ENCODE peak calls at places on chromosome 5, in ten cellular contexts. One of them, this sample, is unnamed.

GRCh38 chr5:149166128-149166527 is 24.8 kb downstream of the ABLIM3 start:
- DNase-seq in testis: no peak
- DNase-seq in sigmoid colon: no peak
- DNase-seq in Peyer's patch: no peak
- DNase-seq in tibial nerve: no peak
- DNase-seq in adrenal gland: no peak
- DNase-seq in heart left ventricle: no peak
- DNase-seq in A549: no peak
- DNase-seq in HepG2: no peak
- DNase-seq in gastrocnemius medialis: no peak
- DNase-seq in this sample: no peak

GRCh38 chr5:180021900-180022299 is 49.7 kb downstream of the RNF130 start:
- DNase-seq in testis: no peak
- DNase-seq in sigmoid colon: no peak
- DNase-seq in Peyer's patch: no peak
- DNase-seq in tibial nerve: no peak
- DNase-seq in adrenal gland: no peak
- DNase-seq in heart left ventricle: no peak
- DNase-seq in A549: no peak
- DNase-seq in HepG2: no peak
- DNase-seq in gastrocnemius medialis: no peak
- DNase-seq in this sample: no peak

GRCh38 chr5:104247260-104247659 is 684.7 kb upstream of the NUDT12 start:
- DNase-seq in testis: no peak
- DNase-seq in sigmoid colon: no peak
- DNase-seq in Peyer's patch: no peak
- DNase-seq in tibial nerve: no peak
- DNase-seq in adrenal gland: no peak
- DNase-seq in heart left ventricle: no peak
- DNase-seq in A549: no peak
- DNase-seq in HepG2: no peak
- DNase-seq in gastrocnemius medialis: no peak
- DNase-seq in this sample: peak; percentile 66

GRCh38 chr5:180637962-180638680 is 11.3 kb downstream of the FLT4 start:
- DNase-seq in testis: no peak
- DNase-seq in sigmoid colon: peak; percentile 56
- DNase-seq in Peyer's patch: peak; percentile 29
- DNase-seq in tibial nerve: no peak
- DNase-seq in adrenal gland: peak; percentile 9
- DNase-seq in heart left ventricle: no peak
- DNase-seq in A549: no peak
- DNase-seq in HepG2: no peak
- DNase-seq in gastrocnemius medialis: no peak
- DNase-seq in this sample: no peak

GRCh38 chr5:55694152-55694830 is 17.8 kb downstream of the SLC38A9 start:
- DNase-seq in testis: no peak
- DNase-seq in sigmoid colon: no peak
- DNase-seq in Peyer's patch: no peak
- DNase-seq in tibial nerve: no peak
- DNase-seq in adrenal gland: no peak
- DNase-seq in heart left ventricle: no peak
- DNase-seq in A549: no peak
- DNase-seq in HepG2: peak; percentile 34
- DNase-seq in gastrocnemius medialis: no peak
- DNase-seq in this sample: peak; percentile 16

GRCh38 chr5:162289489-162289888 is 221.9 kb downstream of the GABRG2 start:
- DNase-seq in testis: no peak
- DNase-seq in sigmoid colon: no peak
- DNase-seq in Peyer's patch: no peak
- DNase-seq in tibial nerve: no peak
- DNase-seq in adrenal gland: no peak
- DNase-seq in heart left ventricle: no peak
- DNase-seq in A549: no peak
- DNase-seq in HepG2: no peak
- DNase-seq in gastrocnemius medialis: no peak
- DNase-seq in this sample: no peak

GRCh38 chr5:119187776-119188529 is 117.1 kb downstream of the DMXL1 start:
- DNase-seq in testis: no peak
- DNase-seq in sigmoid colon: no peak
- DNase-seq in Peyer's patch: no peak
- DNase-seq in tibial nerve: no peak
- DNase-seq in adrenal gland: no peak
- DNase-seq in heart left ventricle: no peak
- DNase-seq in A549: no peak
- DNase-seq in HepG2: no peak
- DNase-seq in gastrocnemius medialis: no peak
- DNase-seq in this sample: no peak

GRCh38 chr5:61351733-61352132 is 19.7 kb downstream of the ZSWIM6 start:
- DNase-seq in testis: no peak
- DNase-seq in sigmoid colon: no peak
- DNase-seq in Peyer's patch: no peak
- DNase-seq in tibial nerve: no peak
- DNase-seq in adrenal gland: no peak
- DNase-seq in heart left ventricle: no peak
- DNase-seq in A549: no peak
- DNase-seq in HepG2: no peak
- DNase-seq in gastrocnemius medialis: no peak
- DNase-seq in this sample: no peak

GRCh38 chr5:161851691-161852299 is 3.9 kb downstream of the GABRA1 start:
- DNase-seq in testis: no peak
- DNase-seq in sigmoid colon: no peak
- DNase-seq in Peyer's patch: no peak
- DNase-seq in tibial nerve: no peak
- DNase-seq in adrenal gland: no peak
- DNase-seq in heart left ventricle: no peak
- DNase-seq in A549: peak; percentile 2
- DNase-seq in HepG2: no peak
- DNase-seq in gastrocnemius medialis: no peak
- DNase-seq in this sample: no peak

GRCh38 chr5:167263185-167263584 is 1028.3 kb upstream of the WWC1 start:
- DNase-seq in testis: no peak
- DNase-seq in sigmoid colon: no peak
- DNase-seq in Peyer's patch: no peak
- DNase-seq in tibial nerve: no peak
- DNase-seq in adrenal gland: no peak
- DNase-seq in heart left ventricle: no peak
- DNase-seq in A549: no peak
- DNase-seq in HepG2: no peak
- DNase-seq in gastrocnemius medialis: no peak
- DNase-seq in this sample: no peak

GRCh38 chr5:179432547-179432946 is 87.3 kb upstream of the ADAMTS2 start:
- DNase-seq in testis: no peak
- DNase-seq in sigmoid colon: peak; percentile 51
- DNase-seq in Peyer's patch: no peak
- DNase-seq in tibial nerve: no peak
- DNase-seq in adrenal gland: no peak
- DNase-seq in heart left ventricle: no peak
- DNase-seq in A549: no peak
- DNase-seq in HepG2: no peak
- DNase-seq in gastrocnemius medialis: no peak
- DNase-seq in this sample: no peak

GRCh38 chr5:83227611-83228010 is 150.3 kb downstream of the XRCC4 start:
- DNase-seq in testis: no peak
- DNase-seq in sigmoid colon: no peak
- DNase-seq in Peyer's patch: no peak
- DNase-seq in tibial nerve: no peak
- DNase-seq in adrenal gland: no peak
- DNase-seq in heart left ventricle: no peak
- DNase-seq in A549: no peak
- DNase-seq in HepG2: no peak
- DNase-seq in gastrocnemius medialis: no peak
- DNase-seq in this sample: no peak

GRCh38 chr5:174239718-174240117 is 194.2 kb downstream of the NSG2 start:
- DNase-seq in testis: no peak
- DNase-seq in sigmoid colon: no peak
- DNase-seq in Peyer's patch: no peak
- DNase-seq in tibial nerve: no peak
- DNase-seq in adrenal gland: no peak
- DNase-seq in heart left ventricle: no peak
- DNase-seq in A549: no peak
- DNase-seq in HepG2: no peak
- DNase-seq in gastrocnemius medialis: no peak
- DNase-seq in this sample: no peak

GRCh38 chr5:12936184-12936583 is 1008.3 kb downstream of the DNAH5 start:
- DNase-seq in testis: no peak
- DNase-seq in sigmoid colon: no peak
- DNase-seq in Peyer's patch: no peak
- DNase-seq in tibial nerve: no peak
- DNase-seq in adrenal gland: no peak
- DNase-seq in heart left ventricle: no peak
- DNase-seq in A549: no peak
- DNase-seq in HepG2: no peak
- DNase-seq in gastrocnemius medialis: no peak
- DNase-seq in this sample: no peak

GRCh38 chr5:103035701-103036100 is 84.2 kb downstream of the GIN1 start:
- DNase-seq in testis: no peak
- DNase-seq in sigmoid colon: no peak
- DNase-seq in Peyer's patch: no peak
- DNase-seq in tibial nerve: no peak
- DNase-seq in adrenal gland: no peak
- DNase-seq in heart left ventricle: no peak
- DNase-seq in A549: no peak
- DNase-seq in HepG2: no peak
- DNase-seq in gastrocnemius medialis: no peak
- DNase-seq in this sample: no peak

GRCh38 chr5:103037673-103038455 is 82.1 kb downstream of the GIN1 start:
- DNase-seq in testis: no peak
- DNase-seq in sigmoid colon: no peak
- DNase-seq in Peyer's patch: no peak
- DNase-seq in tibial nerve: no peak
- DNase-seq in adrenal gland: no peak
- DNase-seq in heart left ventricle: no peak
- DNase-seq in A549: no peak
- DNase-seq in HepG2: no peak
- DNase-seq in gastrocnemius medialis: no peak
- DNase-seq in this sample: no peak

GRCh38 chr5:103034662-103035392 is 85.1 kb downstream of the GIN1 start:
- DNase-seq in testis: no peak
- DNase-seq in sigmoid colon: no peak
- DNase-seq in Peyer's patch: no peak
- DNase-seq in tibial nerve: no peak
- DNase-seq in adrenal gland: no peak
- DNase-seq in heart left ventricle: peak; percentile 5
- DNase-seq in A549: no peak
- DNase-seq in HepG2: no peak
- DNase-seq in gastrocnemius medialis: no peak
- DNase-seq in this sample: no peak

GRCh38 chr5:103033696-103034095 is 86.2 kb downstream of the GIN1 start:
- DNase-seq in testis: no peak
- DNase-seq in sigmoid colon: no peak
- DNase-seq in Peyer's patch: no peak
- DNase-seq in tibial nerve: no peak
- DNase-seq in adrenal gland: no peak
- DNase-seq in heart left ventricle: no peak
- DNase-seq in A549: no peak
- DNase-seq in HepG2: no peak
- DNase-seq in gastrocnemius medialis: no peak
- DNase-seq in this sample: no peak

GRCh38 chr5:103036601-103037000 is 83.3 kb downstream of the GIN1 start:
- DNase-seq in testis: no peak
- DNase-seq in sigmoid colon: no peak
- DNase-seq in Peyer's patch: no peak
- DNase-seq in tibial nerve: no peak
- DNase-seq in adrenal gland: no peak
- DNase-seq in heart left ventricle: no peak
- DNase-seq in A549: no peak
- DNase-seq in HepG2: no peak
- DNase-seq in gastrocnemius medialis: no peak
- DNase-seq in this sample: no peak
- TF ChIP-seq POLR2A in testis: no peak
- TF ChIP-seq POLR2A in sigmoid colon: no peak
- TF ChIP-seq POLR2A in Peyer's patch: no peak
- TF ChIP-seq POLR2A in tibial nerve: no peak
- TF ChIP-seq POLR2A in adrenal gland: no peak
- TF ChIP-seq POLR2A in heart left ventricle: no peak
- TF ChIP-seq POLR2A in A549: no peak
- TF ChIP-seq POLR2A in HepG2: no peak
- TF ChIP-seq POLR2A in gastrocnemius medialis: no peak
- TF ChIP-seq POLR2A in this sample: no peak

DNA sequence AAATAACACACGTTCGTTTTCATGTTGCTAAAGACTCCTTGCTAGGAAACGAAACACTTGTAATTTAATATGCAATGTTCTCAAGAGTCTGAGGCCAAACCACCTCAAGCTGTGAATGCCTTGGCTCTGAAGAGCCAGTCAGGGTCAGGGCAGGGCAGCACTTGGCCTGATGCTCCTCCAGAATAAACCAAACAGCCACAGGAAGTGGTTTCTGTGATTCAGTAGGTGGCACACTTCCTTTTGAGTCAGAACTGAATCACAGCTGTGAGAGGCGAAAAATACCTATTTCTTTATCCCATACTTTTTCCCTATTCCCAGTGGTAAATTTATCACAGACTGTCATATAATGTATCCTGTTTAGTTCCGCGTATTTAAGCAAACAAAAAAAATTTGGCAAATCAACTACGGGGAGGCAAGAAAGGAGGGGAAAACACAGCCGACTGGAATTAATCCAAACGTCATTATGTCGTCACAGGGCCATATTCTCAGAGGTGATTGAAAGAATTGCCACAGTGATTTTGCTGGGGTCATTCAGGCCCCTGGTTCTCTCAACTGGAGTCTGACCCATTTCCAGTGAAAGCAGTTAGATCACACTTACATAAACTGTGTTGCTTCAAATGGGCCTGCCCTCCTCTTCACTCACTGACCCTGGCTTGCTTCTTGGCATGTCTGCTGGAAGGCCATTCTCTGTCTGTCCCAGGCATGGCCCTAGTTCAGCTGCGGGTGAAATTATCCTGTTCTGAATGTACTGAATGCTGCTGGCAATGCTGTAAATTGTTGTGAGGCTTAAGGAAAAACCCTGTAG is 71.2 kb downstream of the ARRDC3 start:
- DNase-seq in testis: peak; percentile 61
- DNase-seq in sigmoid colon: peak; percentile 88
- DNase-seq in Peyer's patch: peak; percentile 77
- DNase-seq in tibial nerve: peak; percentile 59
- DNase-seq in adrenal gland: peak; percentile 77
- DNase-seq in heart left ventricle: peak; percentile 56
- DNase-seq in A549: peak; percentile 86
- DNase-seq in HepG2: peak; percentile 31
- DNase-seq in gastrocnemius medialis: peak; percentile 88
- DNase-seq in this sample: peak; percentile 32
- TF ChIP-seq POLR2A in testis: no peak
- TF ChIP-seq POLR2A in sigmoid colon: no peak
- TF ChIP-seq POLR2A in Peyer's patch: no peak
- TF ChIP-seq POLR2A in tibial nerve: peak; percentile 5
- TF ChIP-seq POLR2A in adrenal gland: no peak
- TF ChIP-seq POLR2A in heart left ventricle: no peak
- TF ChIP-seq POLR2A in A549: no peak
- TF ChIP-seq POLR2A in HepG2: no peak
- TF ChIP-seq POLR2A in gastrocnemius medialis: peak; percentile 43
- TF ChIP-seq POLR2A in this sample: no peak

GRCh38 chr5:178206166-178207101 is 2.1 kb downstream of the HNRNPAB start:
- DNase-seq in testis: peak; percentile 38
- DNase-seq in sigmoid colon: peak; percentile 65
- DNase-seq in Peyer's patch: peak; percentile 49
- DNase-seq in tibial nerve: no peak
- DNase-seq in adrenal gland: peak; percentile 83
- DNase-seq in heart left ventricle: no peak
- DNase-seq in A549: no peak
- DNase-seq in HepG2: no peak
- DNase-seq in gastrocnemius medialis: no peak
- DNase-seq in this sample: peak; percentile 48
- TF ChIP-seq POLR2A in testis: no peak
- TF ChIP-seq POLR2A in sigmoid colon: no peak
- TF ChIP-seq POLR2A in Peyer's patch: no peak
- TF ChIP-seq POLR2A in tibial nerve: no peak
- TF ChIP-seq POLR2A in adrenal gland: no peak
- TF ChIP-seq POLR2A in heart left ventricle: no peak
- TF ChIP-seq POLR2A in A549: no peak
- TF ChIP-seq POLR2A in HepG2: no peak
- TF ChIP-seq POLR2A in gastrocnemius medialis: no peak
- TF ChIP-seq POLR2A in this sample: no peak

GRCh38 chr5:1801061-1801953 is at the start of gene NDUFS6:
- DNase-seq in testis: peak; percentile 87
- DNase-seq in sigmoid colon: peak; percentile 86
- DNase-seq in Peyer's patch: peak; percentile 93
- DNase-seq in tibial nerve: peak; percentile 35
- DNase-seq in adrenal gland: peak; percentile 81
- DNase-seq in heart left ventricle: peak; percentile 84
- DNase-seq in A549: peak; percentile 55
- DNase-seq in HepG2: peak; percentile 60
- DNase-seq in gastrocnemius medialis: peak; percentile 55
- DNase-seq in this sample: peak; percentile 89
- TF ChIP-seq POLR2A in testis: no peak
- TF ChIP-seq POLR2A in sigmoid colon: peak; percentile 61
- TF ChIP-seq POLR2A in Peyer's patch: peak; percentile 66
- TF ChIP-seq POLR2A in tibial nerve: peak; percentile 53
- TF ChIP-seq POLR2A in adrenal gland: peak; percentile 26
- TF ChIP-seq POLR2A in heart left ventricle: no peak
- TF ChIP-seq POLR2A in A549: peak; percentile 84
- TF ChIP-seq POLR2A in HepG2: no peak
- TF ChIP-seq POLR2A in gastrocnemius medialis: peak; percentile 77
- TF ChIP-seq POLR2A in this sample: peak; percentile 78